ENCODE peak calls at places on chromosomes 4 and X, in seven cellular contexts. V, S, P, G, M, I and Z are unnamed samples.

GRCh38 chr4:48772568-48772967 is 7.5 kb downstream of the FRYL start:
- DNase-seq in S (no peak), M (no peak), P (no peak), V (no peak), G (no peak), I (no peak), Z (no peak)

GRCh38 chrX:109782994-109783711 is 50.1 kb upstream of the ACSL4 start:
- DNase-seq in G (no peak), I (no peak), P (no peak), M (no peak), S (no peak), V (peak), Z (no peak)

GRCh38 chr4:186161138-186161537 is 30.2 kb upstream of the CYP4V2 start:
- DNase-seq in G (no peak), P (no peak), V (no peak), M (no peak), S (no peak), I (no peak), Z (no peak)

GRCh38 chr4:55312491-55313101 is 33.4 kb upstream of the SRD5A3 start:
- DNase-seq in S (peak), P (peak), M (no peak), G (no peak), I (peak), V (peak), Z (peak)

GRCh38 chrX:132022115-132022862 is 813 bp upstream of the STK26 start:
- DNase-seq in I (no peak), S (peak), P (no peak), M (no peak), G (no peak), V (no peak), Z (no peak)

GRCh38 chrX:27136325-27136724 is 326.8 kb downstream of the PPP4R3C start:
- DNase-seq in V (no peak), S (no peak), M (no peak), G (no peak), I (no peak), P (no peak), Z (no peak)

GRCh38 chr4:172953896-172954568 is 214.6 kb upstream of the GALNT7 start:
- DNase-seq in I (no peak), V (peak), G (no peak), S (no peak), P (no peak), M (no peak), Z (no peak)

GRCh38 chrX:136048446-136048845 is 63.2 kb downstream of the SLC9A6 start:
- DNase-seq in M (no peak), V (peak), P (no peak), S (no peak), G (no peak), I (no peak), Z (no peak)

GRCh38 chrX:19005909-19006308 is 22.0 kb upstream of the PHKA2 start:
- DNase-seq in M (no peak), V (no peak), S (peak), P (no peak), G (no peak), I (no peak), Z (no peak)

GRCh38 chr4:123578276-123579014 is 181.8 kb downstream of the SPRY1 start:
- DNase-seq in V (no peak), P (no peak), I (no peak), M (no peak), G (no peak), S (no peak), Z (no peak)

GRCh38 chrX:54921427-54922021 is 900 bp downstream of the TRO start:
- DNase-seq in P (peak), I (peak), S (peak), M (no peak), V (peak), G (peak), Z (no peak)

GRCh38 chrX:48606091-48606490 is 8.8 kb downstream of the WDR13 start:
- DNase-seq in G (no peak), S (peak), V (no peak), P (no peak), M (no peak), I (no peak), Z (no peak)

GRCh38 chr4:157741642-157742041 is 431.2 kb downstream of the GASK1B start:
- DNase-seq in S (no peak), M (no peak), V (no peak), G (no peak), P (no peak), I (no peak), Z (no peak)

GRCh38 chr4:7760706-7761105 is 179.0 kb downstream of the AFAP1 start:
- DNase-seq in G (no peak), I (no peak), P (no peak), S (no peak), M (no peak), V (no peak), Z (no peak)

GRCh38 chr4:7758444-7758815 is 181.2 kb downstream of the AFAP1 start:
- DNase-seq in V (no peak), I (no peak), M (no peak), P (no peak), G (no peak), S (no peak), Z (no peak)

GRCh38 chr4:7759221-7759620 is 180.4 kb downstream of the AFAP1 start:
- DNase-seq in V (no peak), S (no peak), G (peak), P (no peak), I (no peak), M (no peak), Z (no peak)

GRCh38 chr4:7760228-7760627 is 179.4 kb downstream of the AFAP1 start:
- DNase-seq in M (no peak), I (no peak), P (no peak), S (no peak), V (no peak), G (no peak), Z (no peak)

GRCh38 chr4:7759635-7760034 is 180.0 kb downstream of the AFAP1 start:
- DNase-seq in M (no peak), P (no peak), G (no peak), S (no peak), I (no peak), V (no peak), Z (no peak)
- H3K4me3 ChIP-seq in M (no peak), P (no peak), G (peak), S (no peak), I (no peak), V (no peak), Z (no peak)

GRCh38 chr4:139560396-139561084 is 4.5 kb upstream of the SETD7 start:
- DNase-seq in S (peak), M (no peak), I (no peak), V (no peak), G (no peak), P (no peak), Z (no peak)
- H3K4me3 ChIP-seq in S (no peak), M (no peak), I (no peak), V (no peak), G (no peak), P (no peak), Z (no peak)

DNA sequence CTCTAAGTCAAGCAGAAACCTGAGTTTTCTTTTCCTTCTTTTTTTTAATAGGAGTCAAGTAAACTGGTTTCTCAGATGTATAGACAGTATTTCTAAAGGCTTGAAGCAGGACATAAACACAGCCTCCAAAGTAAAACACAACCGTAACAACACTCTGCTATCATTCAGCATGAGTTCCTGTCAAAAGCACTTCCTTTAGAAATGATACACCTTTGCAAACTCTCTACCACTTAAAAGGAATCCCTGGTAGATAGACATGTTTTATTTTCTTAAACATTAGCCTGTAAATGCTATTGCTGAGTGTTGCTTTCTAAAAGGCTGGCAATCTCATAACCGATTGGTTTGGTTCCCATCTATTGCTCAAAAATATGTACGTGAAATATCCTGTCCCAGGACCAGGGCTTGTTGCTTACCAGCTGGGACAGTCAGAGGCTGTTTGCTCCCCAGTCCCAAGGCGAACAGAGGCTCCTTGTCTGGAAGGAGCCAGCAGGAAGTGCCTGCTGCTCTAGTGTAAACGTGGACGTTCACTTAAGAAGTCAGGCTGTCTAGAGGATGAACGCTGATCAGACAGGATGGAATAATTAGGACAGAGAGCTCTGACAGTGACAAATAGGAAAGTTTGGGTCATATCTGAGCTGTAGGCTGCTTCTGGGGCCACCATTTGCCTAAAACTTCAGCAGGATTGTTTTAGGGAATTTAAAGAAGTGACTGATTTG is 173.9 kb upstream of the KLF3 start:
- DNase-seq in M (no peak), I (no peak), P (peak), S (peak), G (no peak), V (peak), Z (no peak)
- H3K4me3 ChIP-seq in M (no peak), I (no peak), P (no peak), S (no peak), G (no peak), V (no peak), Z (no peak)

GRCh38 chr4:1693131-1693896 is 9.2 kb upstream of the FAM53A start:
- DNase-seq in S (peak), I (peak), G (peak), P (peak), V (peak), M (no peak), Z (peak)
- H3K4me3 ChIP-seq in S (no peak), I (no peak), G (no peak), P (no peak), V (no peak), M (no peak), Z (no peak)

GRCh38 chr4:71777891-71778290 is 6.0 kb downstream of the GC start:
- DNase-seq in S (no peak), V (no peak), G (no peak), I (no peak), M (no peak), P (no peak), Z (no peak)
- H3K4me3 ChIP-seq in S (no peak), V (no peak), G (no peak), I (no peak), M (no peak), P (no peak), Z (no peak)